ENCODE peak calls at places on chromosomes 7 and 10, in seven cellular contexts. E is K562, U is HCT116, J is SK-N-SH, W is GM12878, R is H1, P is HepG2. F is an unnamed sample.

GRCh38 chr7:40580776-40581175 is 446.0 kb downstream of the SUGCT start:
- DNase-seq in E (no peak), U (no peak), J (no peak), W (no peak), R (no peak), P (no peak), F (no peak)

GRCh38 chr7:108147031-108147563 is 16.9 kb upstream of the LAMB4 start:
- DNase-seq in E (peak; percentile 30), U (no peak), J (no peak), W (no peak), R (no peak), P (no peak), F (no peak)

GRCh38 chr7:18495412-18496335 is at the start of gene HDAC9:
- DNase-seq in E (no peak), U (no peak), J (peak; percentile 49), W (peak; percentile 56), R (peak; percentile 57), P (no peak), F (peak; percentile 41)

GRCh38 chr10:5640501-5640900 is 25.9 kb downstream of the ASB13 start:
- DNase-seq in E (no peak), U (no peak), J (no peak), W (no peak), R (no peak), P (no peak), F (no peak)

GRCh38 chr7:104956753-104957450 is 57.1 kb upstream of the KMT2E start:
- DNase-seq in E (no peak), U (no peak), J (no peak), W (peak; percentile 77), R (no peak), P (no peak), F (no peak)

GRCh38 chr7:30465342-30466170 is 13.0 kb downstream of the NOD1 start:
- DNase-seq in E (no peak), U (no peak), J (no peak), W (no peak), R (no peak), P (no peak), F (peak; percentile 41)

GRCh38 chr10:20100157-20100556 is 283.9 kb downstream of the PLXDC2 start:
- DNase-seq in E (no peak), U (no peak), J (peak; percentile 4), W (no peak), R (no peak), P (no peak), F (no peak)

GRCh38 chr10:93991596-93992284 is 2.0 kb upstream of the PLCE1 start:
- DNase-seq in E (no peak), U (peak; percentile 26), J (no peak), W (no peak), R (no peak), P (peak; percentile 57), F (peak; percentile 94)

GRCh38 chr10:114576716-114577115 is 81.4 kb downstream of the ABLIM1 start:
- DNase-seq in E (no peak), U (no peak), J (no peak), W (no peak), R (no peak), P (no peak), F (no peak)

GRCh38 chr10:22335204-22335956 is 9.9 kb upstream of the SPAG6 start:
- DNase-seq in E (no peak), U (no peak), J (peak; percentile 33), W (no peak), R (peak; percentile 78), P (no peak), F (no peak)

GRCh38 chr10:18005781-18006456 is 54.2 kb downstream of the SLC39A12 start:
- DNase-seq in E (no peak), U (no peak), J (no peak), W (no peak), R (no peak), P (no peak), F (no peak)

GRCh38 chr10:86353506-86354485 is 12.8 kb downstream of the GRID1 start:
- DNase-seq in E (no peak), U (no peak), J (no peak), W (no peak), R (no peak), P (no peak), F (no peak)

GRCh38 chr7:151142686-151143040 is 24.8 kb downstream of the GBX1 start:
- DNase-seq in E (no peak), U (no peak), J (no peak), W (no peak), R (no peak), P (no peak), F (no peak)

GRCh38 chr10:80168679-80169380 is 36.3 kb downstream of the PLAC9 start:
- DNase-seq in E (peak; percentile 28), U (no peak), J (no peak), W (no peak), R (peak; percentile 77), P (no peak), F (no peak)

GRCh38 chr10:99647601-99648151 is 11.6 kb upstream of the ENTPD7 start:
- DNase-seq in E (no peak), U (no peak), J (no peak), W (no peak), R (no peak), P (peak; percentile 54), F (no peak)

GRCh38 chr10:36559990-36560389 is 565.4 kb upstream of the ANKRD30A start:
- DNase-seq in E (no peak), U (no peak), J (no peak), W (no peak), R (no peak), P (no peak), F (no peak)

DNA sequence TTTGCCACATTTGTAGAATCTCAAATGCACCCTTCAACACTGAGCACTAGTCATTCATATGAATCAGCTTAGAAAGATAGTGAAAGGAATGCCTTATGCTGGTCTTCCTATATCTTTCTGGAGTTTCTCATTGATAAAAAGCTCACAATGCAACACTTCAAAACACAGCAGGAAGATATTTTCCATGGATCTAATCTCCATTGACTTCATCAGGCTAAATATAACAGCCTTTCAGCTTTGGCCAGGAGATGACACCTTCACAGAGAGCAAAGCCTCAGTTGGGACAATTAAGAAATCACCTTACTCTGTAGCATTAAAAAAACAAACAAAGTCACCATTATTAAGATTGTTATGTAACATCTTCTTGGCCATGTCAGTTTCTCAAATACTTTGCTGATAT is 6.7 kb downstream of the NRP1 start:
- DNase-seq in E (no peak), U (no peak), J (no peak), W (no peak), R (no peak), P (no peak), F (no peak)
- TF ChIP-seq JUND in E (no peak), U (no peak), J (no peak), W (no peak), R (no peak), P (no peak), F (no peak)

GRCh38 chr10:73340121-73340520 is 18.5 kb downstream of the CFAP70 start:
- DNase-seq in E (no peak), U (no peak), J (no peak), W (no peak), R (no peak), P (no peak), F (no peak)
- TF ChIP-seq JUND in E (no peak), U (no peak), J (no peak), W (no peak), R (no peak), P (no peak), F (no peak)

GRCh38 chr10:15719899-15720634 is at the start of gene ITGA8:
- DNase-seq in E (no peak), U (no peak), J (peak; percentile 48), W (no peak), R (no peak), P (no peak), F (peak; percentile 22)
- TF ChIP-seq JUND in E (no peak), U (no peak), J (no peak), W (no peak), R (no peak), P (no peak), F (no peak)

DNA sequence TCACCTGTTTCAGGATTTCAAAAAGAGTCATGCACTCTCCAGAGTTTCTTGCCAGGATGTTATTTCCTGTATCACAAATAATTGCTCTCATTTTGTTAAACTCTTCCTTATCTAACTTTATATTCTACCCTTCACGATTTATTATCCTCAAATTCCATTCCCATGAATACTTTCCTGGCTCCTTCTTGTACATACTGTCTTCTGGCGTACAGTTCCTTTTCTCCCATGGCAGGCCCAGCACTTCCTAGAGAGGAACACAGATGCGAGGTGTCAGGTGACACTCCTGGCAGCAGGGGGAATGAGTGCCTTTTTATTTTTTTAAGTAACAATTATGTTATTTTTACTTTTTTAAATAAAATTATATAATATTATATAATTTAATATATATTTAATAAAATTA is 411.9 kb downstream of the TFEC start:
- DNase-seq in E (no peak), U (no peak), J (no peak), W (no peak), R (no peak), P (no peak), F (no peak)
- TF ChIP-seq JUND in E (no peak), U (no peak), J (no peak), W (no peak), R (no peak), P (no peak), F (no peak)

F was measured in T47D.